ENCODE peak calls at places on chromosomes 7 and 10, in seven cellular contexts. V is iPS-NIHi11; U is Caki2; G is BE2C; B is stimulated activated CD4-positive, alpha-beta T cell treated with anti-CD3 and anti-CD28 coated beads, Interleukin-15, amount 100 ng/mL, for 1 hour; Y is stomach; O is choroid plexus epithelial cell. M is an unnamed sample.

GRCh38 chr7:21579341-21580072 is 36.7 kb downstream of the DNAH11 start:
- DNase-seq in V (no peak), U (no peak), G (no peak), B (no peak), Y (no peak), O (no peak), M (no peak)

GRCh38 chr10:126004752-126005151 is 108.4 kb downstream of the FANK1 start:
- DNase-seq in V (no peak), U (no peak), G (no peak), B (no peak), Y (no peak), O (no peak), M (no peak)

GRCh38 chr7:142425281-142425680 is 167.4 kb upstream of the PRSS58 start:
- DNase-seq in V (no peak), U (no peak), G (no peak), B (no peak), Y (no peak), O (no peak), M (no peak)

GRCh38 chr10:131213651-131214505 is 97.6 kb downstream of the TCERG1L start:
- DNase-seq in V (no peak), U (no peak), G (no peak), B (no peak), Y (peak), O (no peak), M (no peak)

GRCh38 chr7:26153823-26154783 is 2.1 kb downstream of the NFE2L3 start:
- DNase-seq in V (peak), U (peak), G (no peak), B (no peak), Y (peak), O (peak), M (no peak)

GRCh38 chr10:102335184-102335583 is 60.3 kb upstream of the NFKB2 start:
- DNase-seq in V (no peak), U (no peak), G (no peak), B (no peak), Y (peak), O (peak), M (no peak)

GRCh38 chr7:121752706-121753105 is 120.3 kb upstream of the PTPRZ1 start:
- DNase-seq in V (peak), U (no peak), G (no peak), B (no peak), Y (no peak), O (peak), M (no peak)

GRCh38 chr7:131254211-131254610 is 73.5 kb upstream of the MKLN1 start:
- DNase-seq in V (no peak), U (no peak), G (no peak), B (no peak), Y (no peak), O (peak), M (no peak)

GRCh38 chr7:151694441-151694827 is 174.7 kb upstream of the RHEB start:
- DNase-seq in V (no peak), U (no peak), G (no peak), B (no peak), Y (no peak), O (no peak), M (no peak)

GRCh38 chr7:29315302-29316270 is 121.0 kb downstream of the CHN2 start:
- DNase-seq in V (no peak), U (no peak), G (no peak), B (no peak), Y (no peak), O (no peak), M (no peak)

GRCh38 chr10:11509036-11509435 is 102.4 kb downstream of the USP6NL start:
- DNase-seq in V (no peak), U (no peak), G (no peak), B (no peak), Y (no peak), O (peak), M (no peak)

GRCh38 chr10:22252286-22252800 is 34.5 kb upstream of the EBLN1 start:
- DNase-seq in V (peak), U (no peak), G (peak), B (peak), Y (peak), O (peak), M (no peak)

GRCh38 chr7:130242198-130243014 is 24.3 kb upstream of the CPA2 start:
- DNase-seq in V (peak), U (no peak), G (peak), B (peak), Y (peak), O (peak), M (no peak)

GRCh38 chr10:132742167-132742836 is 43.6 kb downstream of the NKX6-2 start:
- DNase-seq in V (no peak), U (no peak), G (no peak), B (no peak), Y (no peak), O (no peak), M (no peak)

GRCh38 chr7:151249034-151249731 is 689 bp upstream of the SMARCD3 start:
- DNase-seq in V (peak), U (peak), G (peak), B (no peak), Y (peak), O (peak), M (peak)

GRCh38 chr7:43559171-43559938 is 23.6 kb upstream of the STK17A start:
- DNase-seq in V (no peak), U (no peak), G (no peak), B (no peak), Y (no peak), O (no peak), M (no peak)

M was measured in GF-D8.